ENCODE peak calls at places on chromosomes 2 and 18, in eight cellular contexts. X, O, I, K, B, E, P and F are unnamed samples.

GRCh38 chr2:25131567-25132295 is 36.6 kb downstream of the POMC start:
- DNase-seq in K (peak; percentile 65), B (no peak), I (peak; percentile 21), X (peak; percentile 6), O (peak; percentile 53), P (no peak), E (no peak), F (peak; percentile 3)

GRCh38 chr2:177281400-177282021 is 17.0 kb upstream of the NFE2L2 start:
- DNase-seq in X (no peak), B (no peak), O (no peak), E (no peak), P (no peak), I (no peak), K (no peak), F (no peak)

GRCh38 chr18:40404284-40404683 is 1550.8 kb upstream of the PIK3C3 start:
- DNase-seq in O (no peak), B (no peak), K (no peak), X (no peak), I (no peak), E (no peak), P (no peak), F (no peak)

GRCh38 chr18:14941792-14942191 is 193.8 kb downstream of the ANKRD30B start:
- DNase-seq in O (no peak), E (no peak), I (no peak), P (no peak), K (no peak), B (no peak), X (no peak), F (no peak)

GRCh38 chr18:32355896-32356295 is 114.8 kb downstream of the GAREM1 start:
- DNase-seq in B (no peak), I (no peak), O (no peak), K (no peak), E (no peak), P (no peak), X (peak; percentile 62), F (peak; percentile 82)

GRCh38 chr18:59249186-59249774 is 24.0 kb downstream of the RAX start:
- DNase-seq in O (peak; percentile 69), I (no peak), P (peak; percentile 33), K (peak; percentile 38), E (no peak), B (peak; percentile 79), X (peak; percentile 90), F (peak; percentile 93)

GRCh38 chr2:98757904-98758421 is 27.0 kb upstream of the MGAT4A start:
- DNase-seq in K (peak; percentile 69), X (peak; percentile 93), P (peak; percentile 47), O (no peak), E (peak; percentile 32), B (peak; percentile 95), I (peak; percentile 26), F (peak; percentile 82)

GRCh38 chr2:202376460-202377307 is 557 bp downstream of the BMPR2 start:
- DNase-seq in B (peak; percentile 63), X (peak; percentile 53), E (no peak), O (peak; percentile 24), P (no peak), K (peak; percentile 51), I (no peak), F (peak; percentile 52)

GRCh38 chr2:215171826-215172225 is 33.4 kb upstream of the ABCA12 start:
- DNase-seq in P (no peak), O (no peak), X (no peak), I (no peak), K (no peak), B (no peak), E (no peak), F (no peak)

GRCh38 chr2:136248242-136248641 is 130.3 kb upstream of the CXCR4 start:
- DNase-seq in K (no peak), X (peak; percentile 84), I (no peak), P (no peak), E (no peak), B (no peak), O (no peak), F (peak; percentile 53)

GRCh38 chr2:112493048-112493447 is 11.1 kb downstream of the TTL start:
- DNase-seq in X (peak; percentile 21), K (no peak), E (no peak), I (no peak), B (peak; percentile 20), O (no peak), P (no peak), F (peak; percentile 58)

GRCh38 chr2:126893153-126893552 is 5.5 kb upstream of the TEX51 start:
- DNase-seq in O (no peak), P (no peak), B (no peak), K (no peak), I (no peak), X (no peak), E (no peak), F (no peak)

GRCh38 chr2:220275454-220275853 is 648.0 kb downstream of the SLC4A3 start:
- DNase-seq in E (no peak), P (no peak), B (peak; percentile 48), K (no peak), O (no peak), I (no peak), X (no peak), F (no peak)

GRCh38 chr2:143629344-143629743 is 500.1 kb downstream of the ARHGAP15 start:
- DNase-seq in O (no peak), B (peak; percentile 54), K (no peak), E (no peak), I (no peak), P (no peak), X (peak; percentile 30), F (peak; percentile 81)